ENCODE peak calls at places on chromosome 22, in six cellular contexts. O is GM23248, H is osteoblast, Q is astrocyte, B is H9, A is IMR-90. S is an unnamed sample.

GRCh38 chr22:36617694-36618522 is 85.6 kb downstream of the CACNG2 start:
- DNase-seq in B (no peak), A (no peak), Q (no peak), H (no peak), O (no peak), S (no peak)

GRCh38 chr22:35981900-35982299 is 46.7 kb downstream of the RBFOX2 start:
- DNase-seq in B (no peak), Q (no peak), A (no peak), O (no peak), H (no peak), S (no peak)

GRCh38 chr22:44869196-44869595 is 116.8 kb downstream of the ARHGAP8 start:
- DNase-seq in H (peak), A (peak), Q (no peak), B (no peak), O (peak), S (no peak)

GRCh38 chr22:37501176-37501609 is 15.0 kb upstream of the MFNG start:
- DNase-seq in A (no peak), H (peak), Q (no peak), O (no peak), B (no peak), S (no peak)

GRCh38 chr22:27718186-27719032 is 83.1 kb downstream of the MN1 start:
- DNase-seq in O (peak), B (peak), Q (peak), A (peak), H (peak), S (peak)

GRCh38 chr22:46045459-46046298 is 68.7 kb upstream of the WNT7B start:
- DNase-seq in Q (no peak), B (no peak), A (no peak), O (peak), H (peak), S (no peak)

GRCh38 chr22:30483169-30483568 is 11.4 kb upstream of the SEC14L3 start:
- DNase-seq in A (no peak), Q (peak), O (peak), H (no peak), B (no peak), S (no peak)

GRCh38 chr22:22558972-22559603 is at the start of gene PRAME:
- DNase-seq in B (peak), H (peak), A (peak), Q (no peak), O (peak), S (peak)

GRCh38 chr22:20102203-20102780 is 13.6 kb upstream of the RANBP1 start:
- DNase-seq in A (no peak), H (peak), O (no peak), Q (no peak), B (no peak), S (no peak)

GRCh38 chr22:28951969-28952521 is 68.7 kb downstream of the ZNRF3 start:
- DNase-seq in H (peak), B (no peak), A (peak), O (no peak), Q (peak), S (peak)

GRCh38 chr22:26892401-26893033 is 235.1 kb downstream of the MIAT start:
- DNase-seq in H (no peak), Q (no peak), A (no peak), O (peak), B (peak), S (peak)

GRCh38 chr22:30969532-30970355 is 679 bp downstream of the TUG1 start:
- DNase-seq in B (peak), H (peak), O (peak), Q (peak), A (peak), S (peak)

GRCh38 chr22:47275479-47276218 is 513.2 kb downstream of the TBC1D22A start:
- DNase-seq in H (no peak), Q (no peak), O (no peak), B (no peak), A (no peak), S (no peak)

GRCh38 chr22:22463855-22464540 is 44.5 kb downstream of the ZNF280B start:
- DNase-seq in O (peak), A (peak), H (no peak), Q (peak), B (peak), S (peak)

GRCh38 chr22:23753371-23753770 is 854 bp downstream of the VPREB3 start:
- DNase-seq in A (no peak), O (no peak), Q (no peak), B (no peak), H (peak), S (no peak)
- H2AFZ ChIP-seq in A (no peak), O (no peak), Q (no peak), B (no peak), H (no peak), S (no peak)

DNA sequence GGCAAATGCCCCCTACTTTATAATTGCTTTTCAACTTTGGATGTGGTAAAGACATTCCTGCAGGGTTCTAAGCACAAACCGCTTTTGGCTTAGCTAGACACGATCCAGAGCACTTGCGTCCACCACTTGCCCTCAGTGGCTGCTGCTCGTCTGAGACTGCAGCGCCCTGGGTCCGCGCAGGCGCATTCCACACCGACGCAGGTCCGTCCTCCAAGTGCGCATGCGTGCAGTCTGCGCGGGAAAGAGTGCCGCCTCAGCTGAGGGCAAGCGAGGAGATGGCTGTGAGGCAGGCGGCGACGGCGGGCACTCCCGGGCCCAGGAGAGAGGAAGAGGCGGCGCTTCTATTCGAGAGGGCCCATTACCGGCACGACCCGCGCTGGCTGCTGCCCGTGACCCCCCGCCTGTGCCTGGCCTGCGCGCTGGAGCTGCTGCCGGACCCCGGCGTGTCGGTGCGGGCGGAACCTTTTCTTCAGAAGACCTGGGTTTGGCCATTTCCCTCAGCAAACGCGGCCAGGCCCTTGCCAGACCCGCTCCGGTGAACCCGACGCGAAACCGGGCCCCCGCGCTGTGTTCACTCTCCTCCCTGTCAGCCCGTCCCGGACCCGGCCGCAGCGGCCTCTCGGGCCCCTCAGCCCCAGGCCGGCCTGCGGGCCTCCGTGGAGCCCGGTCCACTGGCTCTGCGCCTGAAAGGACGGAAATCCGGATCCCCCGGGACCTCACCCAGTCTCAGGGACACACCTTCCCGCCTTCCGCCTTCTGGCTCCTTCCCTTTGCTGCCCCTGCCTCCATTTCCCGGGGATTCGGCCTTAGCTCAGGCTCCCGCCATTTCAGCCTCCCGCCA is at the start of gene MEI1:
- DNase-seq in O (peak), A (peak), B (peak), Q (peak), H (peak), S (peak)
- H2AFZ ChIP-seq in O (peak), A (peak), B (no peak), Q (peak), H (peak), S (no peak)

GRCh38 chr22:50532824-50533344 is 3.1 kb upstream of the TYMP start:
- DNase-seq in B (no peak), O (no peak), A (no peak), Q (no peak), H (peak), S (no peak)
- H2AFZ ChIP-seq in B (no peak), O (no peak), A (no peak), Q (no peak), H (no peak), S (no peak)

DNA sequence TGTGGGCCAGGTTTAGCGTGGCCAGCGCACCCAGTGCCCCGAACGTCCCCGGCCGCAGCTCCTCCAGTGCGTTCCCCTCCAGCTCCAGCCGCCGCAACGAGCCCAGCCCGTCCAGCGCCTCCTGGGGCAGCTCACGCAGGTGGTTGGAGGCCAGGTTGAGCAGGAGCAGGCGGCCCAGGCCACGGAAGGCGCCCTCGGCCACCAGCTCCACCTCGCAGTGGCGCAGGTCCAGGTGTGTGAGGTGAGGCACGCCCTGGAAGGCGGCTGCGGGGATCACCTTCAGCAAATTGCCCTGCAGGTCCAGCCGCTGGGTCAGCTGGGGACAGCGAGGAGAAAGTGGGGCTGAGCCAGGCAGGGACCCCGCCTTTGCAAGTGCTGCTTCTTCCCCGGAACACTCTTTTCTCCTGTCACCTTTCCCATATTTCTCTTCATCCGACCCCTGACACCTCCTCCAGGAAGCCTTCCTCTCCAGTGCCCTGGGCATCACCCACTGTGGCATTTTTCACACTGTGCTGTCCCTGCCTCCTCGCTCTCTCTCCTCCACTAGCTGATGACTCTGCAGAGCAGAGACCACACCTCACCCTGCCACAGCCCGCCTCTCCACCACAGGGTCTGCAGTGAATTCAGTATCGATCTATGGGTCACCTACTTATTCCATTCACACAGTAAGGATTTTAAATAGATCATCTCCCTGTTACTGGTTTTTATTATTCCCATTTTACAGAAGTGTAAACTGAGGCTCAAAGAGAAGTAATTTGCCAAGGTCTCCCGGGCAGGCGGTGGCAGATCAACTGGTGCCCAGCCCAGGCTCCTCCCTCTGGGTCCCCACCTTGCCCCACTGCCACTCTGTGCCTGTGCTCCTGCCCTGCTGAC is 1.9 kb downstream of the CHADL start:
- DNase-seq in A (no peak), B (no peak), O (no peak), Q (no peak), H (no peak), S (no peak)
- H2AFZ ChIP-seq in A (peak), B (no peak), O (peak), Q (no peak), H (no peak), S (no peak)

DNA sequence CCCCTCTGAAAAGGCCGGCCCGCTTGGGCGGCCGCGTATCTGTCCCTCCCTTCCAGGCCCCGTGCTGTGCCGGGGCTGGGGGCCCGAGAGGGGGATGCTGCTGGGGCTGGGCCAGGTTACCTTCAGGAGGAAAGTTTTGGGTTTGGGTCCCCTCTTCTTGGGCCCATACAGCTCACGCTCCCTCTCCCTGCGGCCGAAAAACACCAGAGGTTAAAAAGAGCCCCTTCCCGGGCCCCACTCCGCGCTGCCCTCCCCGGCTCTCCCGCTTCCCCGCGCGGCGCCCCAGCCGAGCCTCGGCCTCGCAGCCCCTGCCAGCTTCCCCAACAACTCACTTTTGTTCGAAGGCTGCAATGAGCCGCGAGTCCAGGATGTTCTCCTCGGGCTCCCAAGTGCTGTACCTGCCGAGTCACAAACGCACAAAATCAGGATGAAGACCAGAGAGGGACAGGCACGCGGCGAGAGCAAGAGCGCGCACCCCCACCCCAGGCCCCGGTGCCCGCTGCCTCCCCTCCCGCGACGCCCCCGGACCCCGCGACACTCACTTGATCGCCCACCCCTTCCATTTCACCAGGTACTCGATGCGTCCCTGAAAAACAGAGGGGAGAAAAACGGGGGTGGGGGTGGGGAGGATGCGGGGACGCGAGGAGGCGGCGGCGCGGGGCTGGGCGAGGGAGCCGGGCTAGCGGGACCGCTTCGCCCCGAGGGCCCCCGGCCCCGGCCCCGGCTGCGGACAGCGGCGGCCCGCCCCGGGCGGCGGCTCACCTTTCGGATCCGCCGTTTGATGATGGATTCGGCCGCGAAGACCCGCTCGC is 450 bp downstream of the CBX6 start:
- DNase-seq in O (peak), Q (no peak), B (no peak), H (peak), A (no peak), S (peak)
- H2AFZ ChIP-seq in O (peak), Q (no peak), B (no peak), H (no peak), A (peak), S (peak)